ENCODE peak calls at places on chromosomes 5 and 9, in seven cellular contexts. One of them, this sample, is unnamed.

GRCh38 chr9:98943682-98944129 is at the start of gene COL15A1:
- DNase-seq in GM03348: peak; percentile 68
- DNase-seq in stimulated activated CD4-positive, alpha-beta T cell treated with anti-CD3 and anti-CD28 coated beads, Interleukin-15, amount 100 ng/mL, for 24 hours: peak; percentile 3
- DNase-seq in tibial nerve: no peak
- DNase-seq in SW 1271: no peak
- DNase-seq in smooth muscle cell of the brain vasculature: no peak
- DNase-seq in NCI-H774: no peak
- DNase-seq in this sample: no peak

GRCh38 chr5:2129581-2130272 is 247.0 kb upstream of the IRX4 start:
- DNase-seq in GM03348: no peak
- DNase-seq in stimulated activated CD4-positive, alpha-beta T cell treated with anti-CD3 and anti-CD28 coated beads, Interleukin-15, amount 100 ng/mL, for 24 hours: no peak
- DNase-seq in NCI-H774: no peak
- DNase-seq in smooth muscle cell of the brain vasculature: no peak
- DNase-seq in SW 1271: no peak
- DNase-seq in tibial nerve: no peak
- DNase-seq in this sample: no peak

GRCh38 chr9:129507805-129508204 is 113.1 kb downstream of the C9orf50 start:
- DNase-seq in stimulated activated CD4-positive, alpha-beta T cell treated with anti-CD3 and anti-CD28 coated beads, Interleukin-15, amount 100 ng/mL, for 24 hours: no peak
- DNase-seq in SW 1271: no peak
- DNase-seq in GM03348: no peak
- DNase-seq in NCI-H774: no peak
- DNase-seq in smooth muscle cell of the brain vasculature: no peak
- DNase-seq in tibial nerve: no peak
- DNase-seq in this sample: no peak

GRCh38 chr9:132114102-132114707 is 34.5 kb upstream of the MED27 start:
- DNase-seq in smooth muscle cell of the brain vasculature: peak; percentile 32
- DNase-seq in tibial nerve: peak; percentile 32
- DNase-seq in SW 1271: no peak
- DNase-seq in stimulated activated CD4-positive, alpha-beta T cell treated with anti-CD3 and anti-CD28 coated beads, Interleukin-15, amount 100 ng/mL, for 24 hours: peak; percentile 50
- DNase-seq in GM03348: peak; percentile 76
- DNase-seq in NCI-H774: no peak
- DNase-seq in this sample: peak; percentile 28

GRCh38 chr5:131252824-131253171 is 11.1 kb upstream of the CDC42SE2 start:
- DNase-seq in stimulated activated CD4-positive, alpha-beta T cell treated with anti-CD3 and anti-CD28 coated beads, Interleukin-15, amount 100 ng/mL, for 24 hours: peak; percentile 81
- DNase-seq in smooth muscle cell of the brain vasculature: no peak
- DNase-seq in GM03348: no peak
- DNase-seq in tibial nerve: peak; percentile 43
- DNase-seq in SW 1271: no peak
- DNase-seq in NCI-H774: no peak
- DNase-seq in this sample: no peak

GRCh38 chr9:91427873-91428272 is 4.2 kb upstream of the NFIL3 start:
- DNase-seq in GM03348: peak; percentile 52
- DNase-seq in stimulated activated CD4-positive, alpha-beta T cell treated with anti-CD3 and anti-CD28 coated beads, Interleukin-15, amount 100 ng/mL, for 24 hours: peak; percentile 30
- DNase-seq in SW 1271: no peak
- DNase-seq in tibial nerve: no peak
- DNase-seq in NCI-H774: no peak
- DNase-seq in smooth muscle cell of the brain vasculature: no peak
- DNase-seq in this sample: no peak

GRCh38 chr5:61290815-61291214 is 41.2 kb upstream of the ZSWIM6 start:
- DNase-seq in smooth muscle cell of the brain vasculature: no peak
- DNase-seq in tibial nerve: no peak
- DNase-seq in GM03348: no peak
- DNase-seq in stimulated activated CD4-positive, alpha-beta T cell treated with anti-CD3 and anti-CD28 coated beads, Interleukin-15, amount 100 ng/mL, for 24 hours: no peak
- DNase-seq in NCI-H774: peak; percentile 33
- DNase-seq in SW 1271: no peak
- DNase-seq in this sample: peak; percentile 53

GRCh38 chr5:173707392-173707791 is 90.9 kb upstream of the BOD1 start:
- DNase-seq in tibial nerve: peak; percentile 12
- DNase-seq in GM03348: peak; percentile 92
- DNase-seq in smooth muscle cell of the brain vasculature: no peak
- DNase-seq in SW 1271: no peak
- DNase-seq in stimulated activated CD4-positive, alpha-beta T cell treated with anti-CD3 and anti-CD28 coated beads, Interleukin-15, amount 100 ng/mL, for 24 hours: no peak
- DNase-seq in NCI-H774: no peak
- DNase-seq in this sample: no peak

GRCh38 chr5:143094087-143094511 is 309.4 kb downstream of the NR3C1 start:
- DNase-seq in smooth muscle cell of the brain vasculature: no peak
- DNase-seq in stimulated activated CD4-positive, alpha-beta T cell treated with anti-CD3 and anti-CD28 coated beads, Interleukin-15, amount 100 ng/mL, for 24 hours: no peak
- DNase-seq in NCI-H774: no peak
- DNase-seq in GM03348: no peak
- DNase-seq in SW 1271: no peak
- DNase-seq in tibial nerve: no peak
- DNase-seq in this sample: peak; percentile 28

GRCh38 chr5:172775326-172776234 is 4.6 kb upstream of the DUSP1 start:
- DNase-seq in NCI-H774: no peak
- DNase-seq in stimulated activated CD4-positive, alpha-beta T cell treated with anti-CD3 and anti-CD28 coated beads, Interleukin-15, amount 100 ng/mL, for 24 hours: no peak
- DNase-seq in tibial nerve: peak; percentile 92
- DNase-seq in smooth muscle cell of the brain vasculature: no peak
- DNase-seq in SW 1271: no peak
- DNase-seq in GM03348: peak; percentile 78
- DNase-seq in this sample: no peak

GRCh38 chr5:72180925-72181324 is 73.7 kb downstream of the MAP1B start:
- DNase-seq in SW 1271: no peak
- DNase-seq in smooth muscle cell of the brain vasculature: no peak
- DNase-seq in GM03348: no peak
- DNase-seq in NCI-H774: no peak
- DNase-seq in tibial nerve: no peak
- DNase-seq in stimulated activated CD4-positive, alpha-beta T cell treated with anti-CD3 and anti-CD28 coated beads, Interleukin-15, amount 100 ng/mL, for 24 hours: no peak
- DNase-seq in this sample: no peak